ENCODE peak calls at places on chromosomes 7 and 10, in eight cellular contexts. Q is K562, O is ovary, K is SK-N-SH, I is HepG2, U is A549, C is transverse colon, F is GM12878. A is an unnamed sample. For H3K4me1, the result is how much of the 10 kb centered on the place peaks cover.

GRCh38 chr7:156017431-156017830 is 205.2 kb upstream of the SHH start:
- DNase-seq in Q (no peak), O (no peak), K (no peak), I (no peak), U (no peak), C (no peak), F (no peak), A (no peak)

GRCh38 chr7:151844080-151844827 is 32.7 kb downstream of the PRKAG2 start:
- DNase-seq in Q (no peak), O (no peak), K (no peak), I (peak), U (peak), C (no peak), F (no peak), A (no peak)

GRCh38 chr10:137031-137430 is 1.8 kb downstream of the ZMYND11 start:
- DNase-seq in Q (peak), O (no peak), K (peak), I (peak), U (peak), C (no peak), F (no peak), A (no peak)

GRCh38 chr7:1567082-1567771 is 2.6 kb downstream of the PSMG3 start:
- DNase-seq in Q (peak), O (no peak), K (no peak), I (no peak), U (no peak), C (peak), F (no peak), A (peak)

GRCh38 chr10:109892885-109893284 is 30.4 kb downstream of the XPNPEP1 start:
- DNase-seq in Q (no peak), O (no peak), K (no peak), I (no peak), U (no peak), C (no peak), F (no peak), A (no peak)

GRCh38 chr7:119761776-119762175 is 511.2 kb upstream of the KCND2 start:
- DNase-seq in Q (no peak), O (no peak), K (no peak), I (no peak), U (no peak), C (no peak), F (no peak), A (no peak)

GRCh38 chr7:26367219-26367711 is 75.6 kb downstream of the SNX10 start:
- DNase-seq in Q (no peak), O (no peak), K (no peak), I (no peak), U (no peak), C (no peak), F (no peak), A (no peak)

GRCh38 chr7:157494506-157495176 is 157.8 kb downstream of the DNAJB6 start:
- DNase-seq in Q (no peak), O (no peak), K (no peak), I (no peak), U (no peak), C (no peak), F (no peak), A (no peak)

GRCh38 chr7:28069788-28070187 is 110.8 kb downstream of the JAZF1 start:
- DNase-seq in Q (no peak), O (peak), K (no peak), I (no peak), U (no peak), C (peak), F (no peak), A (peak)

GRCh38 chr10:121696854-121697253 is 98.6 kb upstream of the FGFR2 start:
- DNase-seq in Q (peak), O (no peak), K (peak), I (peak), U (peak), C (peak), F (no peak), A (no peak)

GRCh38 chr10:59688921-59689351 is 20.7 kb downstream of the SLC16A9 start:
- DNase-seq in Q (no peak), O (no peak), K (no peak), I (no peak), U (no peak), C (peak), F (no peak), A (no peak)

GRCh38 chr7:129774359-129774758 is 162.8 kb downstream of the NRF1 start:
- DNase-seq in Q (no peak), O (no peak), K (peak), I (no peak), U (no peak), C (no peak), F (no peak), A (no peak)

GRCh38 chr7:129989466-129989865 is 36.7 kb upstream of the UBE2H start:
- DNase-seq in Q (no peak), O (no peak), K (peak), I (no peak), U (no peak), C (no peak), F (peak), A (no peak)

GRCh38 chr7:25031007-25031406 is 51.0 kb upstream of the OSBPL3 start:
- DNase-seq in Q (no peak), O (no peak), K (no peak), I (no peak), U (no peak), C (peak), F (peak), A (no peak)

GRCh38 chr10:12605580-12606405 is 256.4 kb downstream of the CAMK1D start:
- DNase-seq in Q (no peak), O (peak), K (no peak), I (peak), U (peak), C (peak), F (no peak), A (peak)

GRCh38 chr7:72754312-72754711 is 73.7 kb downstream of the TYW1B start:
- DNase-seq in Q (no peak), O (no peak), K (no peak), I (peak), U (no peak), C (no peak), F (no peak), A (no peak)

GRCh38 chr10:29209830-29210229 is 79.0 kb upstream of the LYZL1 start:
- DNase-seq in Q (no peak), O (no peak), K (no peak), I (no peak), U (no peak), C (no peak), F (no peak), A (no peak)

GRCh38 chr7:106777666-106778299 is 87.3 kb upstream of the PIK3CG start:
- DNase-seq in Q (no peak), O (no peak), K (no peak), I (no peak), U (no peak), C (no peak), F (no peak), A (no peak)

GRCh38 chr10:86079088-86079487 is 287.5 kb downstream of the GRID1 start:
- DNase-seq in Q (peak), O (no peak), K (no peak), I (no peak), U (no peak), C (no peak), F (no peak), A (no peak)

DNA sequence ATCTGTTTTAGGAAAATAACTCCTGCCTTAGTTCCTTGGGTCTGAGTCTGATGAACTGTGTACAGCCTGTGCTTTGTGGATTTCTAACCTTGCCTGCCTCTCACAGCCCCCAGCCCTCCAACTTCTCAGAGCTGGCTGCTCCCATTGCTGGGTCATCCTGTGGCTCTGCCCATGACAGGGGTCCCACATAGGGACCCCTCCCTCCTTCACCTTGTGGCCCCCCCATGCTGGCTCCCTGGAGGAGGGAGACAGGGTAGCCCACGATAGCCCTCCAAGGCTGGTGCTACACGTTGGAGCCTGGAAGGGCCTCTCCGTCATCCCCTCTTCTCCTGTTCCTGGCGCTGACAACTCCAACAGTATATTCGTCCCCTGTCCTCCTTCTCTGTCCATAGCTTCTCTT is 2.8 kb upstream of the DENND2A start:
- DNase-seq in Q (no peak), O (peak), K (no peak), I (no peak), U (no peak), C (no peak), F (no peak), A (no peak)
- H3K4me3 ChIP-seq in Q (no peak), O (no peak), K (no peak), I (no peak), U (no peak), C (no peak), F (no peak), A (no peak)

GRCh38 chr10:113053881-113054280 is 103.8 kb downstream of the TCF7L2 start:
- DNase-seq in Q (no peak), O (no peak), K (no peak), I (no peak), U (no peak), C (no peak), F (no peak), A (no peak)
- H3K4me1 ChIP-seq in Q (under half), O (half or more), K (under half), I (under half), U (half or more), C (under half), F (under half), A (under half)

DNA sequence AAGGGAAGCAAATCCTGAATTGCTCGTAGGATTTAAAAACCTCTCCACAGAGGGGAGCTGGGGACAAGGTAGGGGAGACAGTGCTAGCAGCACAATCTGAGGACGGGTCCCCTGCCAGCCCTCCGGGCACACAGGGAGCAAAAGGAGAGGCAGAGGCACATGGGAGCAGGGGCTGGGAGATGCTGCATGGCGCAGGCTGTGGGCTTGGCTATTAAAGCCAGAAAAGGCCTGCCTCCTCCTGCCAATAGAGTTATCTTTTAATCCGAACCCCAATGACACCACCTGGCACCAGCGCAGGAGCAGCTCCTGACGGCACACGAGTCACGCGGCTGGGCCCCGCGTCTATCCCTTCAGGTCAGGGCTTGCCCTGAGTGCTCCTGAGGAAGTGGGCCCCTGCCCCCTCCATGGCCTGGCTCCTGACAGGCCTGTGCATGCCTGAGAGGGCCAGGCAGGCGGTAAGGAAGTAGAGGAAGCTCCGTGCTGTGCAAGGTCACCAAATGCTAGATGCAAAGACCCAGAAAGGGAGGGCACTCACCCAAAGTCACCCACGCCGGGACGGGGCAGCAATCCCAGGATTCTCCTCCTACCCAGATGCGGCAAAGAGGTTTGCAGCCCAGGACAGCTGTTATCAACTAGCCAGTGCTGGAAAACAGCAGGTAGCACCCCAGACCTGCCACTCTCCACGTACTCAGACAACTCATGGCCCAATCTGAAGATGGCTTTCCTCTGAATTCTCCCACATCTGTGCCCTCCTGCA is 28.1 kb downstream of the DLG5 start:
- DNase-seq in Q (no peak), O (no peak), K (peak), I (no peak), U (no peak), C (no peak), F (no peak), A (no peak)
- TF ChIP-seq EP300 in Q (no peak), O (no peak), K (no peak), I (no peak), U (no peak), C (no peak), F (no peak), A (no peak)

GRCh38 chr7:116527521-116527920 is 2.7 kb downstream of the CAV1 start:
- DNase-seq in Q (no peak), O (no peak), K (no peak), I (no peak), U (no peak), C (no peak), F (no peak), A (no peak)

GRCh38 chr7:116525913-116526857 is 1.3 kb downstream of the CAV1 start:
- DNase-seq in Q (peak), O (peak), K (peak), I (no peak), U (peak), C (peak), F (no peak), A (peak)

GRCh38 chr7:116529250-116529649 is 4.4 kb downstream of the CAV1 start:
- DNase-seq in Q (no peak), O (no peak), K (no peak), I (no peak), U (no peak), C (no peak), F (no peak), A (no peak)

GRCh38 chr7:116526897-116527296 is 2.1 kb downstream of the CAV1 start:
- DNase-seq in Q (no peak), O (no peak), K (no peak), I (no peak), U (no peak), C (no peak), F (no peak), A (no peak)

DNA sequence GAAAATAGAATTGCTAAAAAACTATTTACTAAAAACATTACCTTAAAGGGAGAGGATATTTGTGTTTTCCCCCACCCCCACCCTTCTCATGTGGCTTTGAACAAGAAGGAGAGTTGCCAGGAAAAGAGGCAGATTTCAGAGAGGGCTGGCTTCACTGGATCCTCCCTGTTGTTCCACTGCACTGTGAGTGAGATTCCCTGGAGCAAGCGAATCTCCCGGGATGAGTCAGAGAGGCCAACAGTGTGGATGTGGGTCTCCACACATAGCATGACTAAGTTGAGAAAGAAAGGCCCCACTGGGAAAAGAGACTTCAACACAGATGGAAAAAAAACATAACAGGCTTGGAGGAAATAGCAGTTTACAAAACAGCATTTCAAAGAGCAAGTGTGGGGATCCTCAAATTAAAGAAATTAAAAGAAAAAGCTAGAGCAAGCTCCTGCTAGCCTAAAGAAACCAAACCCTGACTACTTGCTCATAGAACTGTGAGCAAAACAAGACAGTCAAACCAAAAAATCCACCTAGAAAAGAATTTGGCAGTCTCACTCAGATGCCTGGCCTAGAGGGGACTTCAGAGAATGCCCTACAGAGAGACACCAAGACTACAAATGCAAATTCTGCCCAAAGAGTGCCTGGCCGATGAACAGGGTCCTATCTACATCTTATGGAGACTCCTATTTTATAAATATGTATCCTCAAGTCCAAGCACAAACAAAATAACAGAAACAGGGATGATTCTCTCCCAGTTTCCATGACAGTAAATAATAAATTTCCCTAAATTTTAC is 3.4 kb downstream of the CAV1 start:
- DNase-seq in Q (no peak), O (peak), K (peak), I (no peak), U (peak), C (peak), F (no peak), A (no peak)
- H3K4me3 ChIP-seq in Q (no peak), O (peak), K (peak), I (no peak), U (peak), C (peak), F (no peak), A (no peak)

GRCh38 chr7:31023877-31024276 is 28.2 kb upstream of the ADCYAP1R1 start:
- DNase-seq in Q (no peak), O (no peak), K (no peak), I (no peak), U (no peak), C (no peak), F (peak), A (no peak)
- H3K4me1 ChIP-seq in Q (under half), O (under half), K (under half), I (under half), U (under half), C (under half), F (under half), A (under half)

DNA sequence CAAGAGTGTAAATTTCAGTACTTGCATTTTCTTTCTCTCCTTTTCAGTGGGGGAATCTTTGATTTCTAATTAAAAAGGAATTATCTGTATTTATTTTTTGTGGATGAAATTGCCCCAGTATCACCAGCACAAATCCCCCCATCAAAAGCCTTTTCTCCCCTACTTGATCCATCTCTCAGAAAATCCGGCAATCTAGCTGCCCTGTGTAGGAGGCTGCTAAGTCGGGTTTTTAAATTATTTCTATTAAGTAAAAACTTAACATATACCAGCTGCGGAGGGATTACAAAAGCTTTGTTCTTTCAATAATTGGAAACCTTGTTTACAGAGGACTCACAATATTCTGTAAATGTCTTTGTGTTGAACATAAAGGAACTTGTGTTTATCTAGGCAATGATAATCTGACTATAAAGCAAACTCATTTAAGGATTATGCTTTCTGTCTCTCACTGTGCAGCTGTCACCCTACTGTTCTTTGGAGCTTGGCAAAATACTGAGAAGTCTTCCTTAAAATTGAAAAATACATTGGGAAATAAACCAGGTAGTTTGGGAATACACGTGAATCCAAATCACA is 177.4 kb upstream of the PRR15 start:
- DNase-seq in Q (no peak), O (no peak), K (no peak), I (no peak), U (no peak), C (no peak), F (no peak), A (no peak)
- TF ChIP-seq EP300 in Q (no peak), O (no peak), K (no peak), I (no peak), U (no peak), C (no peak), F (no peak), A (no peak)

DNA sequence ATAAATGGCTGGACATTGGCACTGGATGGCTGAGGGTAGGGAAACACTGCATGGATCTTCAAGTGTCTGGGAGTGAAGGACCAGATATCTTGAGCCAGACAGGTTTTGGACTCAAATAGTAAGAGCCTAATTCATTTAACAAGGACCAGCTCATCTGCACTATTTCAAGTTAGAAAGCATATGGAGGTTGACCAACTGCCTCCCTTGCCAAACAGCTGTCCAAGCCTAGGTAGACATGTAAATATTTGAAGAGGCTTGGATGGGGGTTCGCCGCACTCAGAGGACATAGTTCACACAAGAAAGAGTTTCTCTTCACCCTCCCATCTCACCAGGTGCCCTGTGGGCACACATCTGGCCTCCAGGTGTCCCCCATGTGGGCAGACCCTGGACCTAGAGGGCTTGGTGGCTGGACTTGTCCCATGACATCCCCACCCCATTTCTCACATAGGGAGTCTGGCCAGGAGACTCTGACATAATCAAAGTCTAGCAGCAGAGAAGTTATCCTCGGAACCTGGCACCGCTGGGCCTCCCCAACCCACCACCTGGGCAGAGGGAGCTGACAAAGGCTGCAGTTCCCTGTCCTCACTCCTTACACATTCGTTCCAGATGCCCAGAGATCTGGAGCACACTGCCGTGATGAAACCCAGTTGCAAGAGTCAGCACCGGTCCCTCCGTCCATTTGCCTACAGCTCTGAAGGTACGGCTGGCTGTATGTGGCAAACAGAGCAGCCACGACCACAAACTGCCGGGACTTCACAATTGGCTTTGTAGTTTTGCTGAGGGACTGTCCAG is 116.9 kb upstream of the GDF10 start:
- DNase-seq in Q (no peak), O (no peak), K (no peak), I (peak), U (no peak), C (no peak), F (no peak), A (no peak)
- H3K4me3 ChIP-seq in Q (no peak), O (no peak), K (no peak), I (no peak), U (no peak), C (no peak), F (no peak), A (no peak)